ENCODE peak calls at places on chromosomes 5 and 9, in eight cellular contexts. One of them, this sample, is unnamed.
A peak's percentile ranks its signal among the peaks of the same experiment; 100 is the strongest.

GRCh38 chr9:22201256-22201655 is 192.2 kb upstream of the CDKN2B start:
- DNase-seq in A673: no peak
- DNase-seq in cardiac muscle cell: no peak
- DNase-seq in neural crest cell: no peak
- DNase-seq in HL-60: no peak
- DNase-seq in astrocyte of the spinal cord: no peak
- DNase-seq in AG04450: no peak
- DNase-seq in RWPE1: no peak
- DNase-seq in this sample: no peak

GRCh38 chr9:138023394-138024124 is 146.0 kb downstream of the CACNA1B start:
- DNase-seq in cardiac muscle cell: no peak
- DNase-seq in HL-60: no peak
- DNase-seq in RWPE1: no peak
- DNase-seq in A673: no peak
- DNase-seq in AG04450: no peak
- DNase-seq in neural crest cell: peak; percentile 3
- DNase-seq in astrocyte of the spinal cord: no peak
- DNase-seq in this sample: peak; percentile 34

GRCh38 chr9:110960288-110960687 is 78.0 kb downstream of the LPAR1 start:
- DNase-seq in AG04450: no peak
- DNase-seq in cardiac muscle cell: no peak
- DNase-seq in HL-60: no peak
- DNase-seq in neural crest cell: no peak
- DNase-seq in astrocyte of the spinal cord: no peak
- DNase-seq in A673: no peak
- DNase-seq in RWPE1: no peak
- DNase-seq in this sample: no peak

GRCh38 chr5:116419258-116419657 is 155.4 kb downstream of the SEMA6A start:
- DNase-seq in HL-60: no peak
- DNase-seq in RWPE1: no peak
- DNase-seq in cardiac muscle cell: no peak
- DNase-seq in neural crest cell: no peak
- DNase-seq in astrocyte of the spinal cord: no peak
- DNase-seq in AG04450: no peak
- DNase-seq in A673: no peak
- DNase-seq in this sample: no peak

GRCh38 chr5:103272377-103272776 is 13.8 kb downstream of the MACIR start:
- DNase-seq in RWPE1: no peak
- DNase-seq in astrocyte of the spinal cord: peak; percentile 14
- DNase-seq in A673: no peak
- DNase-seq in cardiac muscle cell: no peak
- DNase-seq in HL-60: no peak
- DNase-seq in AG04450: no peak
- DNase-seq in neural crest cell: no peak
- DNase-seq in this sample: no peak

GRCh38 chr9:127506814-127507750 is 55.8 kb downstream of the LRSAM1 start:
- DNase-seq in HL-60: no peak
- DNase-seq in astrocyte of the spinal cord: peak; percentile 57
- DNase-seq in A673: no peak
- DNase-seq in cardiac muscle cell: peak; percentile 61
- DNase-seq in neural crest cell: no peak
- DNase-seq in RWPE1: no peak
- DNase-seq in AG04450: no peak
- DNase-seq in this sample: no peak

GRCh38 chr9:5529683-5530221 is 19.4 kb downstream of the PDCD1LG2 start:
- DNase-seq in RWPE1: no peak
- DNase-seq in cardiac muscle cell: no peak
- DNase-seq in AG04450: no peak
- DNase-seq in HL-60: no peak
- DNase-seq in A673: no peak
- DNase-seq in neural crest cell: no peak
- DNase-seq in astrocyte of the spinal cord: peak; percentile 29
- DNase-seq in this sample: no peak

GRCh38 chr9:19379697-19380046 is 364 bp downstream of the RPS6 start:
- DNase-seq in A673: no peak
- DNase-seq in RWPE1: peak; percentile 4
- DNase-seq in HL-60: no peak
- DNase-seq in cardiac muscle cell: peak; percentile 47
- DNase-seq in astrocyte of the spinal cord: no peak
- DNase-seq in AG04450: no peak
- DNase-seq in neural crest cell: no peak
- DNase-seq in this sample: no peak

GRCh38 chr5:80127037-80127642 is 92.0 kb downstream of the THBS4 start:
- DNase-seq in AG04450: no peak
- DNase-seq in HL-60: peak; percentile 66
- DNase-seq in RWPE1: no peak
- DNase-seq in neural crest cell: no peak
- DNase-seq in cardiac muscle cell: peak; percentile 8
- DNase-seq in astrocyte of the spinal cord: no peak
- DNase-seq in A673: no peak
- DNase-seq in this sample: no peak

GRCh38 chr5:120769291-120769872 is 305.3 kb downstream of the PRR16 start:
- DNase-seq in astrocyte of the spinal cord: no peak
- DNase-seq in cardiac muscle cell: no peak
- DNase-seq in AG04450: no peak
- DNase-seq in neural crest cell: no peak
- DNase-seq in RWPE1: no peak
- DNase-seq in A673: peak; percentile 26
- DNase-seq in HL-60: no peak
- DNase-seq in this sample: no peak

GRCh38 chr5:139459451-139459934 is 3.0 kb downstream of the ECSCR start:
- DNase-seq in cardiac muscle cell: no peak
- DNase-seq in A673: no peak
- DNase-seq in neural crest cell: no peak
- DNase-seq in RWPE1: no peak
- DNase-seq in AG04450: no peak
- DNase-seq in astrocyte of the spinal cord: peak; percentile 83
- DNase-seq in HL-60: no peak
- DNase-seq in this sample: peak; percentile 46

GRCh38 chr9:136204838-136205706 is at the start of gene LHX3:
- DNase-seq in neural crest cell: peak; percentile 47
- DNase-seq in cardiac muscle cell: peak; percentile 20
- DNase-seq in RWPE1: peak; percentile 74
- DNase-seq in HL-60: no peak
- DNase-seq in A673: no peak
- DNase-seq in astrocyte of the spinal cord: no peak
- DNase-seq in AG04450: no peak
- DNase-seq in this sample: no peak

GRCh38 chr9:136206602-136207333 is 1.8 kb upstream of the LHX3 start:
- DNase-seq in HL-60: peak; percentile 71
- DNase-seq in RWPE1: no peak
- DNase-seq in AG04450: no peak
- DNase-seq in neural crest cell: no peak
- DNase-seq in A673: no peak
- DNase-seq in cardiac muscle cell: no peak
- DNase-seq in astrocyte of the spinal cord: no peak
- DNase-seq in this sample: no peak

GRCh38 chr9:136204086-136204805 is 682 bp downstream of the LHX3 start:
- DNase-seq in cardiac muscle cell: no peak
- DNase-seq in HL-60: no peak
- DNase-seq in astrocyte of the spinal cord: no peak
- DNase-seq in A673: no peak
- DNase-seq in RWPE1: no peak
- DNase-seq in AG04450: no peak
- DNase-seq in neural crest cell: no peak
- DNase-seq in this sample: no peak

GRCh38 chr9:136207616-136208015 is 2.7 kb upstream of the LHX3 start:
- DNase-seq in RWPE1: no peak
- DNase-seq in AG04450: no peak
- DNase-seq in neural crest cell: no peak
- DNase-seq in A673: no peak
- DNase-seq in astrocyte of the spinal cord: no peak
- DNase-seq in HL-60: no peak
- DNase-seq in cardiac muscle cell: no peak
- DNase-seq in this sample: no peak

GRCh38 chr9:136205707-136205992 is 722 bp upstream of the LHX3 start:
- DNase-seq in A673: no peak
- DNase-seq in HL-60: peak; percentile 7
- DNase-seq in cardiac muscle cell: no peak
- DNase-seq in neural crest cell: no peak
- DNase-seq in astrocyte of the spinal cord: no peak
- DNase-seq in AG04450: no peak
- DNase-seq in RWPE1: no peak
- DNase-seq in this sample: no peak
- TF ChIP-seq CTCF in A673: no peak
- TF ChIP-seq CTCF in HL-60: no peak
- TF ChIP-seq CTCF in cardiac muscle cell: no peak
- TF ChIP-seq CTCF in neural crest cell: no peak
- TF ChIP-seq CTCF in astrocyte of the spinal cord: no peak
- TF ChIP-seq CTCF in AG04450: no peak
- TF ChIP-seq CTCF in RWPE1: no peak
- TF ChIP-seq CTCF in this sample: no peak

GRCh38 chr5:157324237-157324636 is 58.3 kb downstream of the CYFIP2 start:
- DNase-seq in HL-60: no peak
- DNase-seq in neural crest cell: no peak
- DNase-seq in AG04450: no peak
- DNase-seq in RWPE1: no peak
- DNase-seq in astrocyte of the spinal cord: no peak
- DNase-seq in cardiac muscle cell: no peak
- DNase-seq in A673: no peak
- DNase-seq in this sample: no peak
- TF ChIP-seq CTCF in HL-60: no peak
- TF ChIP-seq CTCF in neural crest cell: peak; percentile 48
- TF ChIP-seq CTCF in AG04450: peak; percentile 25
- TF ChIP-seq CTCF in RWPE1: no peak
- TF ChIP-seq CTCF in astrocyte of the spinal cord: peak; percentile 42
- TF ChIP-seq CTCF in cardiac muscle cell: peak; percentile 35
- TF ChIP-seq CTCF in A673: peak; percentile 43
- TF ChIP-seq CTCF in this sample: no peak

GRCh38 chr5:171149333-171149732 is 159.7 kb upstream of the TLX3 start:
- DNase-seq in cardiac muscle cell: no peak
- DNase-seq in AG04450: no peak
- DNase-seq in A673: no peak
- DNase-seq in HL-60: no peak
- DNase-seq in neural crest cell: no peak
- DNase-seq in RWPE1: no peak
- DNase-seq in astrocyte of the spinal cord: no peak
- DNase-seq in this sample: no peak

GRCh38 chr5:171155621-171156020 is 153.4 kb upstream of the TLX3 start:
- DNase-seq in neural crest cell: no peak
- DNase-seq in AG04450: no peak
- DNase-seq in A673: no peak
- DNase-seq in RWPE1: peak; percentile 25
- DNase-seq in cardiac muscle cell: peak; percentile 48
- DNase-seq in astrocyte of the spinal cord: peak; percentile 18
- DNase-seq in HL-60: no peak
- DNase-seq in this sample: no peak

GRCh38 chr5:171157233-171157632 is 151.8 kb upstream of the TLX3 start:
- DNase-seq in AG04450: no peak
- DNase-seq in astrocyte of the spinal cord: no peak
- DNase-seq in cardiac muscle cell: peak; percentile 14
- DNase-seq in neural crest cell: no peak
- DNase-seq in RWPE1: no peak
- DNase-seq in A673: no peak
- DNase-seq in HL-60: no peak
- DNase-seq in this sample: no peak

GRCh38 chr5:171149772-171150171 is 159.3 kb upstream of the TLX3 start:
- DNase-seq in AG04450: no peak
- DNase-seq in HL-60: no peak
- DNase-seq in cardiac muscle cell: no peak
- DNase-seq in A673: no peak
- DNase-seq in astrocyte of the spinal cord: no peak
- DNase-seq in RWPE1: no peak
- DNase-seq in neural crest cell: no peak
- DNase-seq in this sample: no peak

DNA sequence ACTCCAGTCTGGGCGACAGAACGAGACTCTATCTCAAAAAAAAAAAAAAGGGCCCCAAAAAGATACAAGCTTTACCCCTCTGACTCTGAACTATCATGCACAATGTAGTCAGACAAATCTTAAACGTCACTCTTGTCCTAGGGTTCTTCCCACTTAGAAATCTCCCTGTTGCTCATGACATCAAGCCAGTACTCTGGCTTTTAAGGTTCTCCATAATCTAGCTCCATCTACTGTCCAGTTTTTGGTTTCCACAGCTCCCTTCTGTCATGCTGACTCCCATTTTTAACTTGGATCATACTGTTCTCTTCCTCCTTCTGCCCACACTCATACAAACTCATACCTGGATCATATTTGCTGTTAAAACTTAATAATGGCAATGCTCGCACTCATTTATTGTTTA is 156.7 kb upstream of the TLX3 start:
- DNase-seq in A673: peak; percentile 15
- DNase-seq in cardiac muscle cell: peak; percentile 36
- DNase-seq in HL-60: no peak
- DNase-seq in AG04450: no peak
- DNase-seq in RWPE1: peak; percentile 27
- DNase-seq in neural crest cell: no peak
- DNase-seq in astrocyte of the spinal cord: peak; percentile 20
- DNase-seq in this sample: no peak
- TF ChIP-seq CTCF in A673: peak; percentile 36
- TF ChIP-seq CTCF in cardiac muscle cell: peak; percentile 26
- TF ChIP-seq CTCF in HL-60: no peak
- TF ChIP-seq CTCF in AG04450: peak; percentile 45
- TF ChIP-seq CTCF in RWPE1: no peak
- TF ChIP-seq CTCF in neural crest cell: no peak
- TF ChIP-seq CTCF in astrocyte of the spinal cord: peak; percentile 39
- TF ChIP-seq CTCF in this sample: no peak

GRCh38 chr5:66793049-66793448 is 196.9 kb downstream of the MAST4 start:
- DNase-seq in AG04450: no peak
- DNase-seq in RWPE1: no peak
- DNase-seq in neural crest cell: no peak
- DNase-seq in cardiac muscle cell: no peak
- DNase-seq in astrocyte of the spinal cord: no peak
- DNase-seq in A673: no peak
- DNase-seq in HL-60: no peak
- DNase-seq in this sample: no peak

GRCh38 chr5:66796306-66797292 is 200.4 kb downstream of the MAST4 start:
- DNase-seq in neural crest cell: no peak
- DNase-seq in AG04450: no peak
- DNase-seq in HL-60: no peak
- DNase-seq in A673: peak; percentile 4
- DNase-seq in cardiac muscle cell: peak; percentile 27
- DNase-seq in RWPE1: no peak
- DNase-seq in astrocyte of the spinal cord: peak; percentile 7
- DNase-seq in this sample: no peak
- TF ChIP-seq CTCF in neural crest cell: peak; percentile 35
- TF ChIP-seq CTCF in AG04450: peak; percentile 24
- TF ChIP-seq CTCF in HL-60: no peak
- TF ChIP-seq CTCF in A673: peak; percentile 17
- TF ChIP-seq CTCF in cardiac muscle cell: peak; percentile 39
- TF ChIP-seq CTCF in RWPE1: no peak
- TF ChIP-seq CTCF in astrocyte of the spinal cord: peak; percentile 44
- TF ChIP-seq CTCF in this sample: no peak

GRCh38 chr9:87336407-87336806 is 161.3 kb upstream of the DAPK1 start:
- DNase-seq in HL-60: no peak
- DNase-seq in AG04450: no peak
- DNase-seq in neural crest cell: no peak
- DNase-seq in astrocyte of the spinal cord: no peak
- DNase-seq in cardiac muscle cell: peak; percentile 53
- DNase-seq in RWPE1: no peak
- DNase-seq in A673: peak; percentile 89
- DNase-seq in this sample: no peak
- TF ChIP-seq CTCF in HL-60: no peak
- TF ChIP-seq CTCF in AG04450: no peak
- TF ChIP-seq CTCF in neural crest cell: no peak
- TF ChIP-seq CTCF in astrocyte of the spinal cord: no peak
- TF ChIP-seq CTCF in cardiac muscle cell: no peak
- TF ChIP-seq CTCF in RWPE1: no peak
- TF ChIP-seq CTCF in A673: peak; percentile 56
- TF ChIP-seq CTCF in this sample: no peak